ENCODE peak calls at places on chromosomes 4 and X, in four cellular contexts. O, G, X and P are unnamed samples.

GRCh38 chr4:109425405-109425804 is 8.2 kb upstream of the SEC24B start:
- DNase-seq in O (no peak), G (no peak), X (no peak), P (no peak)

GRCh38 chrX:106963111-106963510 is 36.9 kb downstream of the MORC4 start:
- DNase-seq in O (no peak), G (no peak), X (no peak), P (no peak)

GRCh38 chr4:152099061-152099425 is 338.2 kb upstream of the GATB start:
- DNase-seq in O (no peak), G (no peak), X (no peak), P (no peak)

GRCh38 chrX:53678667-53679066 is 7.9 kb downstream of the HUWE1 start:
- DNase-seq in O (no peak), G (no peak), X (no peak), P (no peak)

GRCh38 chr4:175961604-175962003 is 104.0 kb upstream of the WDR17 start:
- DNase-seq in O (no peak), G (no peak), X (no peak), P (no peak)

GRCh38 chr4:108417923-108418322 is 202.5 kb upstream of the RPL34 start:
- DNase-seq in O (no peak), G (no peak), X (peak), P (no peak)

GRCh38 chr4:156788782-156789181 is 182.8 kb downstream of the PDGFC start:
- DNase-seq in O (no peak), G (no peak), X (no peak), P (no peak)

GRCh38 chrX:23012162-23012561 is 12.4 kb downstream of the DDX53 start:
- DNase-seq in O (no peak), G (no peak), X (no peak), P (no peak)

GRCh38 chr4:109560687-109561452 is 824 bp downstream of the MCUB start:
- DNase-seq in O (peak), G (peak), X (peak), P (peak)

GRCh38 chr4:145639281-145639680 is 20.1 kb downstream of the MMAA start:
- DNase-seq in O (no peak), G (no peak), X (no peak), P (no peak)

GRCh38 chrX:154046262-154046771 is 26.6 kb upstream of the IRAK1 start:
- DNase-seq in O (no peak), G (peak), X (peak), P (peak)

GRCh38 chr4:127782025-127782274 is 172 bp upstream of the HSPA4L start:
- DNase-seq in O (peak), G (peak), X (peak), P (peak)

GRCh38 chrX:103584606-103585005 is 709 bp upstream of the TCEAL4 start:
- DNase-seq in O (no peak), G (no peak), X (no peak), P (peak)

GRCh38 chr4:108473163-108473720 is 147.1 kb upstream of the RPL34 start:
- DNase-seq in O (no peak), G (no peak), X (no peak), P (no peak)

GRCh38 chr4:182918791-182919302 is 1.7 kb upstream of the DCTD start:
- DNase-seq in O (no peak), G (no peak), X (no peak), P (no peak)

GRCh38 chrX:37755073-37755472 is 24.8 kb upstream of the CYBB start:
- DNase-seq in O (no peak), G (no peak), X (no peak), P (no peak)

GRCh38 chr4:151948351-151949016 is 187.7 kb upstream of the GATB start:
- DNase-seq in O (no peak), G (no peak), X (peak), P (peak)

GRCh38 chrX:10045327-10046000 is 78.3 kb downstream of the CLDN34 start:
- DNase-seq in O (no peak), G (peak), X (no peak), P (no peak)

GRCh38 chr4:173763374-173763773 is 233.3 kb upstream of the HAND2 start:
- DNase-seq in O (no peak), G (no peak), X (no peak), P (no peak)

GRCh38 chr4:1502976-1503375 is 96.7 kb upstream of the NKX1-1 start:
- DNase-seq in O (no peak), G (no peak), X (no peak), P (no peak)

GRCh38 chrX:116238866-116239265 is 68.3 kb downstream of the AGTR2 start:
- DNase-seq in O (no peak), G (no peak), X (no peak), P (no peak)

GRCh38 chrX:116239944-116240391 is 69.4 kb downstream of the AGTR2 start:
- DNase-seq in O (no peak), G (no peak), X (no peak), P (no peak)

GRCh38 chrX:116241001-116241400 is 70.5 kb downstream of the AGTR2 start:
- DNase-seq in O (no peak), G (no peak), X (no peak), P (no peak)

GRCh38 chrX:116238093-116238492 is 67.5 kb downstream of the AGTR2 start:
- DNase-seq in O (no peak), G (no peak), X (no peak), P (no peak)

GRCh38 chrX:116240446-116240845 is 69.9 kb downstream of the AGTR2 start:
- DNase-seq in O (no peak), G (no peak), X (no peak), P (no peak)
- H3K4me3 ChIP-seq in O (no peak), G (no peak), X (no peak), P (no peak)

GRCh38 chr4:76737180-76737579 is 160.8 kb downstream of the SOWAHB start:
- DNase-seq in O (no peak), G (no peak), X (no peak), P (no peak)

GRCh38 chr4:76736434-76736833 is 161.5 kb downstream of the SOWAHB start:
- DNase-seq in O (no peak), G (no peak), X (no peak), P (no peak)

GRCh38 chr4:76732246-76732645 is 165.7 kb downstream of the SOWAHB start:
- DNase-seq in O (no peak), G (no peak), X (no peak), P (no peak)

GRCh38 chr4:76729991-76730390 is 168.0 kb downstream of the SOWAHB start:
- DNase-seq in O (no peak), G (no peak), X (no peak), P (peak)

DNA sequence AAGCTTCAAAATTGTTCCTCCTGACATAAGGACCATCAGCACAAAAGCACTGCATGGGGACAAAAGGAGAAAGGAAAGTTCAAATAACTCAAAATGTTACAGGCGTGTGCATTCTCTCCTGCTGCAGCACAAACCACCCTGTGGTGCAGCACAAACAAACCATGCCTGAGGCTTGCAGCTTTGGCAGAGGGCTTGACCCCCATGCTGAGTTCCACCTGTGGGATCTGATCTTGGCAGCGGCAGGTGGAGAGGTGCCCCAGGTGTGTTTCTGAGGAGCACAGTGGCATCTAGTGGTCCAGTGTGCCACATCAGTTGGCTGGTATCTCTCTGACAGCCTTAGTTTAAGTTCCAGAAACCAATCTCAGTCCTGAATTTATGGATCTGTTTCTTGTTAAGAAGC is 164.6 kb downstream of the SOWAHB start:
- DNase-seq in O (peak), G (no peak), X (no peak), P (no peak)
- TF ChIP-seq CTCF in O (no peak), G (no peak), X (no peak), P (no peak)

GRCh38 chr4:89307446-89308160 is at the start of gene GPRIN3:
- DNase-seq in O (peak), G (peak), X (no peak), P (peak)

GRCh38 chr4:89307185-89307445 is 485 bp downstream of the GPRIN3 start:
- DNase-seq in O (no peak), G (no peak), X (no peak), P (no peak)

GRCh38 chr4:89305028-89305427 is 2.6 kb downstream of the GPRIN3 start:
- DNase-seq in O (no peak), G (no peak), X (no peak), P (no peak)

GRCh38 chr4:89306486-89307184 is 965 bp downstream of the GPRIN3 start:
- DNase-seq in O (no peak), G (no peak), X (no peak), P (no peak)

DNA sequence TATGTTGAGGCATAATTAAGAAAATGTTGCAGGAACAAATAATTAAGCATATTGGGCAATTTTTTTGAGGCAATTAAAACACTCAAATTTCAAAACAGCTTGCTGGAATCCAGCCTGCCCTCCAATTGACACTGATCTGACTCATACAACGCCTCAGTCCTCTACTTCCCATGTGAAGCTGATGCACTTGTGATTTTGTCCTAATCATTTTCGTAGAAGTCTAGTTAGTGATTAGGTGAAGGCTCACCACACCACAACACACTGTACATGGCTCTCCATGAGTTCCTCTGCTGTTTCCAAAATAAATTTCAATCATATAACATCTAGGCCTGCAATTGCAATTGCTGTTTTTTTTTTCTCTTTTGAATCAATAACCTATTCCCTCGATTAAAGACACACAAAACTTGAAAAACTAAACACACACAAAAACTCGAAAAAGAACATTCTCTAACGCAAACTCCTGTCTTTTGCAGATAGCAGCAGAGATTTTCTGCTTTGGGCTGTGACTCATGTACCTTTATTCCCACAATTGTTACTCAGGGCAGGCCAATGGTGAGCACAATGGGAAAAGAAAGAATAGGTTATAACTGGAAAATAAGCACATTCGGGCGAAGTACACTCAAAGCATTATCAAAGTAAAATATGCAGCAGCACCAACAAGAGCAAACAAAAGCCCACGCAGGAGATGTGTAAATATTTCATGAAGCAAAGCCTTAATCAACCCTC is 1.7 kb downstream of the GPRIN3 start:
- DNase-seq in O (no peak), G (no peak), X (no peak), P (peak)
- H3K4me3 ChIP-seq in O (peak), G (peak), X (no peak), P (no peak)

GRCh38 chr4:169619518-169619957 is 840 bp upstream of the CLCN3 start:
- DNase-seq in O (peak), G (peak), X (no peak), P (peak)
- TF ChIP-seq CTCF in O (peak), G (peak), X (peak), P (peak)

GRCh38 chr4:188879598-188879997 is 740.4 kb downstream of the TRIML1 start:
- DNase-seq in O (no peak), G (no peak), X (no peak), P (no peak)
- H3K4me3 ChIP-seq in O (no peak), G (no peak), X (no peak), P (no peak)